ENCODE peak calls at places on chromosomes 13 and 19, in four cellular contexts. Q, B, I and K are unnamed samples.

GRCh38 chr13:30810261-30810701 is 74.9 kb downstream of the ALOX5AP start:
- DNase-seq in B (no peak), I (no peak), Q (no peak), K (no peak)

GRCh38 chr19:13298565-13299481 is 148.6 kb downstream of the IER2 start:
- DNase-seq in I (peak), B (no peak), Q (no peak), K (no peak)

GRCh38 chr19:38666662-38667448 is 19.4 kb downstream of the ACTN4 start:
- DNase-seq in Q (peak), B (peak), I (peak), K (no peak)

GRCh38 chr13:37289212-37289935 is 183.9 kb upstream of the CSNK1A1L start:
- DNase-seq in I (peak), B (no peak), Q (no peak), K (no peak)

GRCh38 chr13:26847281-26847680 is 86.7 kb upstream of the GPR12 start:
- DNase-seq in I (no peak), Q (no peak), B (no peak), K (no peak)

GRCh38 chr13:44046428-44046827 is 166.7 kb downstream of the LACC1 start:
- DNase-seq in B (no peak), Q (no peak), I (no peak), K (no peak)

GRCh38 chr19:34380639-34381241 is 15.7 kb downstream of the GPI start:
- DNase-seq in Q (no peak), I (no peak), B (no peak), K (no peak)

GRCh38 chr13:52010890-52011689 is at the start of gene ATP7B:
- DNase-seq in I (peak), B (peak), Q (no peak), K (no peak)

GRCh38 chr13:25859528-25859927 is 192.3 kb downstream of the SHISA2 start:
- DNase-seq in I (no peak), B (no peak), Q (peak), K (no peak)

GRCh38 chr13:94305463-94305862 is 174.0 kb downstream of the DCT start:
- DNase-seq in B (no peak), Q (peak), I (peak), K (no peak)

GRCh38 chr19:4709440-4710280 is 14.0 kb downstream of the DPP9 start:
- DNase-seq in I (no peak), Q (no peak), B (peak), K (no peak)

GRCh38 chr13:88051746-88052482 is 380.7 kb downstream of the SLITRK5 start:
- DNase-seq in B (no peak), Q (no peak), I (no peak), K (no peak)

DNA sequence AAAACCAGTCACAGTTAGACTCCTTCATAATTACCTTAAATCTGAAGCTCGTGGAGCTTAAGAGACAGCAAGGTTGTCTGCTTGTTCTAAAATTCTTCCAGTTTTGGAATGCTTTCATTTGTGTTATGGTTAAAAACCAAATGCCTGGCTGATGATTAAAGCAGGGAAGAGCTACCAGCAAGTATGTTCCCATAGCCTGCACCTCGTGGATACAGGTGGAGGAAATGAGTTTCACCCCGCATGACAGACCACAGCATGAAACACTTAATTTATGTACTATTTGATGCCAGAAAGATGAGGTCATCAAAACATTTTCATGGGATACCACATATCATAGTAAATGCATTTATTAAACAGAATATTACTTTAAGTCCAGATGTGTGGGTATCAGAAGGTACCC is 416 bp upstream of the DOCK9 start:
- DNase-seq in Q (peak), I (peak), B (no peak), K (no peak)
- H3K4me3 ChIP-seq in Q (peak), I (no peak), B (no peak), K (no peak)

GRCh38 chr19:1261512-1261862 is 7.6 kb upstream of the CIRBP start:
- DNase-seq in B (no peak), I (no peak), Q (no peak), K (no peak)
- TF ChIP-seq CTCF in B (peak), I (peak), Q (peak), K (peak)

GRCh38 chr19:49851456-49852259 is 699 bp downstream of the PTOV1 start:
- DNase-seq in B (no peak), I (peak), Q (peak), K (no peak)

GRCh38 chr19:49849433-49850220 is 1.3 kb upstream of the PTOV1 start:
- DNase-seq in B (no peak), I (no peak), Q (no peak), K (no peak)

GRCh38 chr19:49850487-49851342 is at the start of gene PTOV1:
- DNase-seq in Q (peak), B (peak), I (peak), K (peak)

GRCh38 chr19:49848938-49849337 is 2.0 kb upstream of the PTOV1 start:
- DNase-seq in B (peak), Q (peak), I (no peak), K (no peak)

DNA sequence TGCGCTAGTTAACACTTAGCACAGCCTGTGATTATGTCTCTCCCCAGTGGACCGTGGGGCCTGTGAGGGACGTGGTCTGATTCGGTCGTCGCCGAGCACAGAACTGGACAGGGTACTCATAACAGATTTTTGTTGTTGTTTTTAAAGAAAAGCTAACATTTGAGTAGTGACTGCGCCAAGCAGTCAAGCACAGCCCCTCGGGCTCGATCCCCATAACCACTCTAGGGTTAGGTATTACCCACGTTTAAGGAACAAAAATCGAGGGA is 805 bp upstream of the PTOV1 start:
- DNase-seq in I (no peak), B (no peak), Q (no peak), K (no peak)
- H3K4me3 ChIP-seq in I (peak), B (peak), Q (peak), K (peak)

GRCh38 chr13:38685974-38686571 is 804 bp upstream of the FREM2 start:
- DNase-seq in B (peak), I (peak), Q (peak), K (no peak)
- TF ChIP-seq CTCF in B (no peak), I (peak), Q (peak), K (no peak)